ENCODE peak calls at places on chromosomes 5 and 9, in five cellular contexts. One of them, this sample, is unnamed.

GRCh38 chr9:123929177-123929869 is 603 bp downstream of the DENND1A start:
- DNase-seq in astrocyte of the cerebellum: no peak
- DNase-seq in lung: no peak
- DNase-seq in kidney epithelial cell: no peak
- DNase-seq in brain microvascular endothelial cell: no peak
- DNase-seq in this sample: no peak

GRCh38 chr5:5418764-5419163 is 3.7 kb upstream of the ICE1 start:
- DNase-seq in astrocyte of the cerebellum: no peak
- DNase-seq in lung: no peak
- DNase-seq in kidney epithelial cell: no peak
- DNase-seq in brain microvascular endothelial cell: no peak
- DNase-seq in this sample: no peak

GRCh38 chr9:76373173-76373771 is 21.0 kb downstream of the RFK start:
- DNase-seq in astrocyte of the cerebellum: no peak
- DNase-seq in lung: no peak
- DNase-seq in kidney epithelial cell: peak
- DNase-seq in brain microvascular endothelial cell: peak
- DNase-seq in this sample: no peak

GRCh38 chr9:846852-847251 is 5.4 kb downstream of the DMRT1 start:
- DNase-seq in astrocyte of the cerebellum: no peak
- DNase-seq in lung: no peak
- DNase-seq in kidney epithelial cell: no peak
- DNase-seq in brain microvascular endothelial cell: no peak
- DNase-seq in this sample: no peak

GRCh38 chr5:56264417-56265025 is 31.4 kb upstream of the ANKRD55 start:
- DNase-seq in astrocyte of the cerebellum: no peak
- DNase-seq in lung: no peak
- DNase-seq in kidney epithelial cell: no peak
- DNase-seq in brain microvascular endothelial cell: no peak
- DNase-seq in this sample: no peak

GRCh38 chr5:91109634-91110033 is 273.5 kb downstream of the ARRDC3 start:
- DNase-seq in astrocyte of the cerebellum: peak
- DNase-seq in lung: no peak
- DNase-seq in kidney epithelial cell: no peak
- DNase-seq in brain microvascular endothelial cell: peak
- DNase-seq in this sample: no peak

GRCh38 chr5:176415240-176416122 is 858 bp downstream of the CLTB start:
- DNase-seq in astrocyte of the cerebellum: no peak
- DNase-seq in lung: peak
- DNase-seq in kidney epithelial cell: no peak
- DNase-seq in brain microvascular endothelial cell: peak
- DNase-seq in this sample: no peak

GRCh38 chr9:78574354-78575036 is 277.6 kb downstream of the PSAT1 start:
- DNase-seq in astrocyte of the cerebellum: no peak
- DNase-seq in lung: no peak
- DNase-seq in kidney epithelial cell: no peak
- DNase-seq in brain microvascular endothelial cell: no peak
- DNase-seq in this sample: no peak

GRCh38 chr9:112063151-112063550 is 111.9 kb downstream of the SUSD1 start:
- DNase-seq in astrocyte of the cerebellum: no peak
- DNase-seq in lung: no peak
- DNase-seq in kidney epithelial cell: no peak
- DNase-seq in brain microvascular endothelial cell: no peak
- DNase-seq in this sample: no peak

GRCh38 chr5:107381189-107381856 is 289.4 kb downstream of the EFNA5 start:
- DNase-seq in astrocyte of the cerebellum: peak
- DNase-seq in lung: no peak
- DNase-seq in kidney epithelial cell: no peak
- DNase-seq in brain microvascular endothelial cell: peak
- DNase-seq in this sample: peak

GRCh38 chr5:149913449-149914419 is 30.9 kb downstream of the PDE6A start:
- DNase-seq in astrocyte of the cerebellum: no peak
- DNase-seq in lung: no peak
- DNase-seq in kidney epithelial cell: peak
- DNase-seq in brain microvascular endothelial cell: no peak
- DNase-seq in this sample: no peak

GRCh38 chr5:40167283-40167682 is 512.4 kb upstream of the PTGER4 start:
- DNase-seq in astrocyte of the cerebellum: no peak
- DNase-seq in lung: no peak
- DNase-seq in kidney epithelial cell: no peak
- DNase-seq in brain microvascular endothelial cell: no peak
- DNase-seq in this sample: no peak

GRCh38 chr9:124513374-124513994 is 6.3 kb upstream of the NR5A1 start:
- DNase-seq in astrocyte of the cerebellum: no peak
- DNase-seq in lung: no peak
- DNase-seq in kidney epithelial cell: no peak
- DNase-seq in brain microvascular endothelial cell: no peak
- DNase-seq in this sample: no peak

GRCh38 chr5:55218966-55219365 is 8.1 kb downstream of the MCIDAS start:
- DNase-seq in astrocyte of the cerebellum: no peak
- DNase-seq in lung: peak
- DNase-seq in kidney epithelial cell: no peak
- DNase-seq in brain microvascular endothelial cell: no peak
- DNase-seq in this sample: no peak

GRCh38 chr9:134369416-134370212 is 43.4 kb downstream of the RXRA start:
- DNase-seq in astrocyte of the cerebellum: no peak
- DNase-seq in lung: no peak
- DNase-seq in kidney epithelial cell: no peak
- DNase-seq in brain microvascular endothelial cell: no peak
- DNase-seq in this sample: no peak

GRCh38 chr5:165094782-165095181 is 1589.4 kb downstream of the MAT2B start:
- DNase-seq in astrocyte of the cerebellum: no peak
- DNase-seq in lung: no peak
- DNase-seq in kidney epithelial cell: no peak
- DNase-seq in brain microvascular endothelial cell: no peak
- DNase-seq in this sample: no peak

GRCh38 chr5:114360362-114360761 is 1.5 kb upstream of the KCNN2 start:
- DNase-seq in astrocyte of the cerebellum: no peak
- DNase-seq in lung: no peak
- DNase-seq in kidney epithelial cell: no peak
- DNase-seq in brain microvascular endothelial cell: no peak
- DNase-seq in this sample: no peak

GRCh38 chr5:6583049-6583880 is 49.6 kb downstream of the NSUN2 start:
- DNase-seq in astrocyte of the cerebellum: no peak
- DNase-seq in lung: peak
- DNase-seq in kidney epithelial cell: no peak
- DNase-seq in brain microvascular endothelial cell: no peak
- DNase-seq in this sample: no peak
- H3K4me3 ChIP-seq in astrocyte of the cerebellum: peak
- H3K4me3 ChIP-seq in lung: no peak
- H3K4me3 ChIP-seq in kidney epithelial cell: peak
- H3K4me3 ChIP-seq in brain microvascular endothelial cell: peak
- H3K4me3 ChIP-seq in this sample: peak

GRCh38 chr5:96175090-96175489 is 213.4 kb upstream of the ELL2 start:
- DNase-seq in astrocyte of the cerebellum: no peak
- DNase-seq in lung: no peak
- DNase-seq in kidney epithelial cell: no peak
- DNase-seq in brain microvascular endothelial cell: no peak
- DNase-seq in this sample: no peak
- TF ChIP-seq CTCF in astrocyte of the cerebellum: peak
- TF ChIP-seq CTCF in lung: no peak
- TF ChIP-seq CTCF in kidney epithelial cell: peak
- TF ChIP-seq CTCF in brain microvascular endothelial cell: peak
- TF ChIP-seq CTCF in this sample: no peak

GRCh38 chr5:72137826-72138409 is 30.6 kb downstream of the MAP1B start:
- DNase-seq in astrocyte of the cerebellum: no peak
- DNase-seq in lung: no peak
- DNase-seq in kidney epithelial cell: no peak
- DNase-seq in brain microvascular endothelial cell: no peak
- DNase-seq in this sample: no peak

GRCh38 chr5:72134226-72134625 is 27.0 kb downstream of the MAP1B start:
- DNase-seq in astrocyte of the cerebellum: no peak
- DNase-seq in lung: no peak
- DNase-seq in kidney epithelial cell: no peak
- DNase-seq in brain microvascular endothelial cell: no peak
- DNase-seq in this sample: no peak

GRCh38 chr5:72141440-72142271 is 34.4 kb downstream of the MAP1B start:
- DNase-seq in astrocyte of the cerebellum: peak
- DNase-seq in lung: no peak
- DNase-seq in kidney epithelial cell: peak
- DNase-seq in brain microvascular endothelial cell: peak
- DNase-seq in this sample: peak

GRCh38 chr5:72140711-72141110 is 33.4 kb downstream of the MAP1B start:
- DNase-seq in astrocyte of the cerebellum: no peak
- DNase-seq in lung: no peak
- DNase-seq in kidney epithelial cell: no peak
- DNase-seq in brain microvascular endothelial cell: no peak
- DNase-seq in this sample: no peak

DNA sequence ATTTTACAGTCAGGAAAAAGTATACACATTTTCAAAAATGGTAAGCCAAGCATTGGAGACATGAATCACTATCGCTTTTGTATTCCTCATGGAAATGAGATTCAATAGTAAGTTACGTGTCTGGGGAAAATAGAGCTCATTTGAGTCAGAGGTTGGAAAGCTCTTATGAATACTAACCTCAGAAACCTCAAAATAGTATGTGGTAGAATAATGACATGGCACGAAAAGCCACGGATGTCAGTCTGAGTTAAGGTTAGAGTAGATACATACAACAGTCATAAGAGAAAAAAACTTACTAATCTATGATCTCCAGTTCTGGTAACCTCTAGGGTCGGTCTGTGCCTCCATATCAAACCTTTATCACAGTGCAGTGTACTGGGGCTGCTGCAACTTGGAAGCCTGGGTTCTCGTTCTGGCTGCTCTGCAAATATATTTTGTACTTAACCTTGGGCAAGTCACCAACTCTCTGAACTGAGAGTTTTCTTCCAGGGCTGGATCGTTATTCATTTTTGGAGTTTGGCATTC is 31.7 kb downstream of the MAP1B start:
- DNase-seq in astrocyte of the cerebellum: peak
- DNase-seq in lung: no peak
- DNase-seq in kidney epithelial cell: peak
- DNase-seq in brain microvascular endothelial cell: peak
- DNase-seq in this sample: peak
- H3K4me3 ChIP-seq in astrocyte of the cerebellum: no peak
- H3K4me3 ChIP-seq in lung: no peak
- H3K4me3 ChIP-seq in kidney epithelial cell: no peak
- H3K4me3 ChIP-seq in brain microvascular endothelial cell: no peak
- H3K4me3 ChIP-seq in this sample: no peak

GRCh38 chr5:132591140-132591539 is 34.4 kb downstream of the RAD50 start:
- DNase-seq in astrocyte of the cerebellum: peak
- DNase-seq in lung: no peak
- DNase-seq in kidney epithelial cell: no peak
- DNase-seq in brain microvascular endothelial cell: no peak
- DNase-seq in this sample: no peak
- TF ChIP-seq CTCF in astrocyte of the cerebellum: peak
- TF ChIP-seq CTCF in lung: no peak
- TF ChIP-seq CTCF in kidney epithelial cell: no peak
- TF ChIP-seq CTCF in brain microvascular endothelial cell: peak
- TF ChIP-seq CTCF in this sample: no peak

GRCh38 chr9:97852001-97852398 is 1.0 kb upstream of the FOXE1 start:
- DNase-seq in astrocyte of the cerebellum: no peak
- DNase-seq in lung: no peak
- DNase-seq in kidney epithelial cell: no peak
- DNase-seq in brain microvascular endothelial cell: no peak
- DNase-seq in this sample: no peak
- H3K4me3 ChIP-seq in astrocyte of the cerebellum: no peak
- H3K4me3 ChIP-seq in lung: no peak
- H3K4me3 ChIP-seq in kidney epithelial cell: peak
- H3K4me3 ChIP-seq in brain microvascular endothelial cell: no peak
- H3K4me3 ChIP-seq in this sample: no peak

DNA sequence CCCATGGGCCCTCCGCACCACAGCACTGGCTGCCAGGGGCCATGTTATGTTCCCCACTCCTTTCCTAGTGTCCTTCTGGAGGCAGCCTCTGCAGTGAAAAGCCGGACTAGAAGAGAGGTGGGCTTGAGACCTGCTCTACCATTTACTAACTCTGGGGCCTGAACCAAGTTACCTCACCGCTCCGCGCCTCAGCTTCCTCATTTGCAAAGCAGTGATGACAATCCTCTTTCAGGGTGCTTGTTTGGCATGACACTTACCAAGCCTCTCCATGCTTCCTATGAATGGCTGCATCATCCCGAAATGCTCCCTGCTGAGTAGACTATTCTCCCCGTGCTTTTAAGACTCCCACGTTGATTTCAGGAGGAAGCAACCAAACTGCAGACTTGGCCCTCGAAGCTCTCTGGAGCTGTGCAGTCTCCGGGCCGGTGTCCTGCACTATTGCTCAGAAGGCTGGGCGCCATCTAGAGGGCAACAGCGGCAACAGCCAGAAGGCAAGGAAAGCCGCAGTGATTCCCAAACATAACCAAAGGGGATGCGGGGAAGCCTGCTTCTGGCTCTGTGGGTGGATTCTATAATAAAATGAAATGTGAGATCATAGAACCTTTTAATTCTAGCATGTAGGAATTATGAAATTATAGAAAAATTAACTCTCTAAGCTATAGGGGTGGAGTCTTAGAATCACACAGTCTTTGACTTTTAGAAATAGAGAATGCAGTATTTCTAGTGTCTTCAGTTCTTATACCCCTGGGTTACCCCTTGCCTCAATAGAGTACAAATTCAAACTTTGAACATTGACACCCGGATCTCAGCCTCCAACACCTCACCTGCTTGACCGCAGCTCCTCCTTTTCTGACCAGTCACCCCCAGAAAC is 599.8 kb upstream of the BRINP1 start:
- DNase-seq in astrocyte of the cerebellum: peak
- DNase-seq in lung: peak
- DNase-seq in kidney epithelial cell: peak
- DNase-seq in brain microvascular endothelial cell: peak
- DNase-seq in this sample: peak
- TF ChIP-seq CTCF in astrocyte of the cerebellum: peak
- TF ChIP-seq CTCF in lung: peak
- TF ChIP-seq CTCF in kidney epithelial cell: peak
- TF ChIP-seq CTCF in brain microvascular endothelial cell: peak
- TF ChIP-seq CTCF in this sample: peak

DNA sequence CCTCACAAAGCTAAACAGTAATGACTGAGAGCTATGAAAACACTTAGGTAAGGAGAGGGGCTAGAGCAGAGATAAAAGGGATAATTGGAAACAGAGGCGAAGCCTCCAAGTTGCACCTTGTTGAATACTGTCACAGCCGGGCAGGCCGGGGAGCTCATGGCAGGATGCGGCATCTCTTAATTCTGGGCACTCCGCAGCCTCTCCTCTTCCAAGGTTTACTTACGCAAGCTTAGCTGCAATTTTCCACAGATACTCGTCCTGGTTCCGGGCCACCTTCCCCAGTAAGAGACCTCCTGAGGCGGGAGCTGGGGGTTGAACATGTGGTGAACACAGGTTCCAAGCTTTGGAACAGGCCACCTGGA is 334.9 kb downstream of the CWC27 start:
- DNase-seq in astrocyte of the cerebellum: no peak
- DNase-seq in lung: no peak
- DNase-seq in kidney epithelial cell: no peak
- DNase-seq in brain microvascular endothelial cell: no peak
- DNase-seq in this sample: no peak
- H3K4me3 ChIP-seq in astrocyte of the cerebellum: peak
- H3K4me3 ChIP-seq in lung: no peak
- H3K4me3 ChIP-seq in kidney epithelial cell: no peak
- H3K4me3 ChIP-seq in brain microvascular endothelial cell: no peak
- H3K4me3 ChIP-seq in this sample: no peak